ENCODE peak calls at places on chromosomes 13 and 19, in eight cellular contexts. H is CD4-positive, alpha-beta T cell; O is transverse colon; V is RWPE1; D is sigmoid colon; P is cardiac muscle cell; T is ovary; N is heart right ventricle. Y is an unnamed sample.

GRCh38 chr13:45750566-45750965 is 48.4 kb downstream of the CBY2 start:
- DNase-seq in H (no peak), O (no peak), V (no peak), D (no peak), P (no peak), T (no peak), N (no peak), Y (no peak)

GRCh38 chr19:47280183-47280797 is 5.6 kb downstream of the INAFM1 start:
- DNase-seq in H (peak), O (peak), V (no peak), D (no peak), P (no peak), T (no peak), N (no peak), Y (no peak)

GRCh38 chr13:51614350-51614786 is 30.1 kb downstream of the WDFY2 start:
- DNase-seq in H (peak), O (peak), V (no peak), D (no peak), P (no peak), T (no peak), N (peak), Y (no peak)

GRCh38 chr13:112764028-112764427 is 74.2 kb downstream of the ATP11A start:
- DNase-seq in H (no peak), O (no peak), V (no peak), D (no peak), P (no peak), T (no peak), N (no peak), Y (no peak)

GRCh38 chr19:34241513-34242337 is 12.6 kb upstream of the GARRE1 start:
- DNase-seq in H (no peak), O (peak), V (no peak), D (no peak), P (peak), T (no peak), N (no peak), Y (no peak)

GRCh38 chr13:27808866-27809546 is 16.7 kb downstream of the GSX1 start:
- DNase-seq in H (no peak), O (no peak), V (peak), D (peak), P (no peak), T (no peak), N (no peak), Y (no peak)

GRCh38 chr13:23541221-23541620 is 29.0 kb upstream of the TNFRSF19 start:
- DNase-seq in H (no peak), O (no peak), V (no peak), D (no peak), P (no peak), T (no peak), N (no peak), Y (no peak)

GRCh38 chr13:111637365-111637764 is 316.9 kb downstream of the TEX29 start:
- DNase-seq in H (no peak), O (no peak), V (no peak), D (no peak), P (no peak), T (no peak), N (no peak), Y (no peak)

GRCh38 chr19:46755853-46756543 is 9.7 kb upstream of the STRN4 start:
- DNase-seq in H (no peak), O (no peak), V (no peak), D (peak), P (no peak), T (no peak), N (no peak), Y (no peak)

GRCh38 chr13:44300895-44301638 is 72.6 kb upstream of the SERP2 start:
- DNase-seq in H (no peak), O (no peak), V (peak), D (peak), P (peak), T (peak), N (peak), Y (no peak)

GRCh38 chr13:29573190-29573589 is 22.3 kb downstream of the SLC7A1 start:
- DNase-seq in H (no peak), O (peak), V (no peak), D (peak), P (no peak), T (no peak), N (no peak), Y (no peak)

GRCh38 chr13:110689041-110689440 is 16.9 kb downstream of the CARS2 start:
- DNase-seq in H (no peak), O (no peak), V (no peak), D (no peak), P (no peak), T (no peak), N (no peak), Y (no peak)

GRCh38 chr13:27967736-27968315 is 1.3 kb downstream of the CDX2 start:
- DNase-seq in H (no peak), O (no peak), V (no peak), D (no peak), P (no peak), T (no peak), N (no peak), Y (no peak)

GRCh38 chr13:23506071-23506820 is 64.0 kb upstream of the TNFRSF19 start:
- DNase-seq in H (no peak), O (no peak), V (no peak), D (no peak), P (peak), T (no peak), N (no peak), Y (no peak)

GRCh38 chr19:18520848-18521691 is 800 bp downstream of the ELL start:
- DNase-seq in H (no peak), O (peak), V (no peak), D (peak), P (peak), T (peak), N (peak), Y (no peak)

GRCh38 chr19:18392417-18392816 is 5.0 kb downstream of the LRRC25 start:
- DNase-seq in H (no peak), O (peak), V (no peak), D (peak), P (no peak), T (peak), N (no peak), Y (peak)

GRCh38 chr13:101144808-101145419 is 271.4 kb downstream of the NALCN start:
- DNase-seq in H (no peak), O (no peak), V (peak), D (no peak), P (peak), T (no peak), N (no peak), Y (no peak)

GRCh38 chr13:66704110-66704509 is 526.0 kb downstream of the PCDH9 start:
- DNase-seq in H (no peak), O (no peak), V (no peak), D (no peak), P (no peak), T (no peak), N (no peak), Y (no peak)
- H3K27ac ChIP-seq in H (no peak), O (no peak), V (no peak), D (no peak), P (no peak), T (no peak), N (no peak), Y (no peak)

DNA sequence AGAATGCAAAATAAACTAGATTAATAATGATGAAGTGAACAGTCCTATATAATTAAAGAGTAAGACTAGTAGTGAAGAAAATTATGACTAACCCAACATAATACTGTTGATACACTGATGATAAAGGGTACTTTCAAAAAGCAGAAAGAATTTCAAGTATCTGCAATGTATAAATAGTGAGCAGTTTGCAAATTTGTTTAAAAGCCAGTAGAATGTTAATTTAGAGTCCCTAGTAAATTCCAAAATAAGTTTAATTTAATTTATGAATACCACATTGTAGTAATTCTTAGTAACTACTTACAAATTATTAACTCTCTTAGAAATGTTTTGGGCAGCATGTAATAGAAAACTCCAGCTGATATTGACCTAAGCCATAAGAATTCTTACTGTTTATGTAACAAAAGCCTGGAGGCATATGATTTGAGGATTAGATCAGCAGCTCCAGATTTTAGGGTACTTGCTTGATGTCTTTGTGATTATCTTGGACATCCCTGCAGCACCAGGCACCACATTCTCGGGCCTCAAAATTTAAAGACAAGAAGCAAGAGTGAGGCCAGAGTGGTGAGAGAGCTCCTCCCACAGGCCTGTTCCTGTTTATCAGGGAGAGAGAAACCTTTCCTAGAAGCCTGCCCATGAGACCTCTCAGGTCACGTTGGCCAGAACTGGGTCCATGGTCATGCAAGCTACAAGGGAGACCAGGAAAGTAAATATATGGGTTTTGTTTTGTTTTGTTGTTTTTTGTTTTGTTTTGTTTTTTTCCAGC is 67.6 kb upstream of the TDRD3 start:
- DNase-seq in H (no peak), O (peak), V (peak), D (no peak), P (peak), T (no peak), N (no peak), Y (no peak)
- TF ChIP-seq CTCF in H (no peak), O (peak), V (peak), D (no peak), P (peak), T (no peak), N (peak), Y (no peak)

GRCh38 chr19:6417713-6418561 is 6.7 kb downstream of the KHSRP start:
- DNase-seq in H (no peak), O (no peak), V (no peak), D (peak), P (no peak), T (no peak), N (no peak), Y (no peak)
- H3K27ac ChIP-seq in H (no peak), O (no peak), V (peak), D (no peak), P (no peak), T (no peak), N (no peak), Y (no peak)

DNA sequence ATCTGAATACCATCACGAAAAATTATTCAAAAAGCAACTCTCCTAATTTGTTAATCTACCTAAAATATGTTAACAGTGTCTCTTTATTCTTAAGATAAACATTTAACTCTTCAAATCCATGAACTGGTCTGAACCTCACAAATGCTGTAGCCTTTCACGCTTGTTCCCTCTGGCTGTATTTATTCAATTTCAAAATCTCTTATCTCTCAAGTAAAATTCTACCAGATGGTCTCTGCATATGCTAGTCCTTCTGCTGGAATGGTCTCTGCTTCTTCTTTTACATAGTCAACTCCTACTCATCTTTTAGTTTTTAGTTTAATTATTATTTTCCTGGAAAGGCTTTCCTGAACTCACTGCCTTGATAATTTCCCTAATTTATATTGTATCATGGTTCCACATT is 232.9 kb upstream of the PCDH20 start:
- DNase-seq in H (no peak), O (no peak), V (no peak), D (no peak), P (no peak), T (no peak), N (no peak), Y (no peak)
- TF ChIP-seq CTCF in H (no peak), O (no peak), V (no peak), D (no peak), P (no peak), T (no peak), N (no peak), Y (no peak)

DNA sequence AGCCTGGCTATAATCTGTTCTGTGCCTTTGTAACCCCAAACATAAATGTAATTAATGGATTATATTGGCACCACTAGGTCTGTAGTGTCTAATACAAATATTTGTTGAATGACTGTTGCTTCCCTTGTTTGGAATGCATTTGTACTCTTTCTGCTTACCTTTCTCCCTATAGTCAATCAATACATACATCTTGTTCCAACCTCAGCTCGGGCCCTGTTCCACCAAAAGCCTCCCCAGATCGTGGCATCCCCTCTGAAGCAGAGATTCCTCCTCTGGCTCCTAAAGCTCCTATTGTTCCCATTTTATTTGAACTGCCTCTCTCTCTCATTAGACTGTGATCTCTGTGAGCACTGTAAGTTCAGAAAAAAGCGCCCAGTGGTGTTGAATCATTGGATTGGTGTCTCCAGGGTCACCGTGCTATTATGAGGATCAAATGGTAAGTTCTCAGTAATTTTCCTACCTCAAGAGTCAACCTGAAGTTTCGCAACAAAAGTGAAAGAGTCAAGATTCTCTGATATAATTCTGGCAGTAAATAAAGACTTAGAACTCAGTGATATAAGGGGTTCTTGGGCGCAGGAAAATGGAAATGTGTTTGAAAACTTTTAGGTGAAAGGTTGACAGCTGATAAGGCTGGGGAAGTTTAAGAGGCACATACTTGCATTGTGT is 151.5 kb downstream of the KLF5 start:
- DNase-seq in H (no peak), O (no peak), V (no peak), D (no peak), P (no peak), T (no peak), N (no peak), Y (no peak)
- H3K27ac ChIP-seq in H (no peak), O (no peak), V (no peak), D (no peak), P (no peak), T (no peak), N (no peak), Y (no peak)

DNA sequence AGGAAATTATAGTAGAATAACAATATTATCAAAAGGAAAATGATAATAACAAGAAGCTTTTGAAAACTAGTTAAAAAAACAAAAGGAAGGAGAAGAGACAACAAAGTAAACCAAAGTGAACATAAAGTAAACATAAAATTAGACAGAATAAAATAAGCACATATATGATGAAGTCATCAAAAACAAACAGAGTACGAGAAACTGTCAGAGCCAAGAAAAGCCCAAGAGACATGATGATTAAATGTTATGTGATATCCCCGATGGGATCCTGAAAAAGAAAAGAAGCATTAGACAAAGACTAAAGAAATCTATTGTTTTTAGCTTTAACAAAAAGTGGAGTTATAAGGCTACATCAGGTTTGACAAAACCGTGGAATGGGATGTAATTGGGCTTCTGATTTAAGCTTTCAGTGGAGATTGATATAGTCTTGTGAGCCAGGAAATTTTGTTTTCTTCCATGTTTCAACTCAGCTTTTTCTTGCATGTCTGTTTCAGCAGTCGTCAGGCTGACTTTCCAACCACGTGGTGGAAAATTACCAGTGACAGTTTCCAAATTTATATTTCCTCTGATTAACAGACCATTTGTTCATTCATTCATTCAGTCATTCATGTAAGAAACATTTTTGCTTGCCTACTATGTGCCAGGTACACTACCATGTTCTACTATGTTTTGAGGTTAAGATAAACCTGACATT is 64.9 kb downstream of the KL start:
- DNase-seq in H (no peak), O (no peak), V (no peak), D (no peak), P (no peak), T (no peak), N (no peak), Y (no peak)
- TF ChIP-seq CTCF in H (no peak), O (no peak), V (no peak), D (no peak), P (no peak), T (no peak), N (no peak), Y (no peak)

DNA sequence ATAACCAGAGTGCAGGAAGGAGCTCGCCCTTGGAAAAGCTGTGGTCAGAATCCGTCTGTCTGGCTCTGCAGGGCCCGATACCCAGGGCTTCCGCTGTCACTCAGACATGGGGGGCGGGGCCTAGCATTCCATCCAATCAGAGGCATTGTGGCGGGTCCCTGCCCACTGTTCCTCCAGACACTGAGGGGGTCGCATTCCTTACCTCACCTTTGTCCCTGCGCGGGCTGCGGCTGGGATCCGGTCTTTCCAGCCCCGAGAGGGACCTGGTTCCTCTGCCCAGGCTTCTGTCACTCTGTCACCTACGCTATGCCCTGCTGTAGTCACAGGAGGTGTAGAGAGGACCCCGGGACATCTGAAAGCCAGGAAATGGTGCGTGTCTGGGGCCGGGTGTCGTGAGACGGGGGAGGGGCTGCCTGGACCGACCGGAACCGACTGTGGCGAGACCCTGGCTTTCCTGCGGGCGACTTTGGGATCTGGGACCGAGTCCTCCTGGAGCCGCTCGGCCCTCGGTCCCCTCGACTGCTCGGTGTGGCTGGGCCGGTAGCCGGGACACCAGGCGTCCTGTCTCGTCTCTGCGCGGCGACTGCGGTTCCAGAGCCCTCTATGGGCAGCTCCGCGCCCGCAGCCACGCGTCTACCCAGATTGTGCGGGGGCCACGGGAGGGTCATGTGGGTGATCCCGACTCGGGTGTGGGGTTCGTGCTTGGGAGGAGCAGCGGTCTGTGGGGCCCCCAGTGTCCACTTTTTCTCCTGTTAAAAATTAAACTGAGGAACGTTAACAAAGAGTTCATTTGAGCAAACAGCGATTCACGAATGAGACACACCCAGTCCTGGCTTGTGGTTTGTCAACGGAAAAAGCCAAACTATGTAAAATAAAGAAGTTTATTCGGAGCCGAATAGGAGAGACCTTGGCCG is at the start of gene ZNF69:
- DNase-seq in H (peak), O (peak), V (no peak), D (peak), P (peak), T (peak), N (peak), Y (peak)
- H3K27ac ChIP-seq in H (peak), O (peak), V (peak), D (peak), P (peak), T (peak), N (peak), Y (peak)

GRCh38 chr13:104592545-104593250 is 1526.5 kb upstream of the SLC10A2 start:
- DNase-seq in H (no peak), O (no peak), V (no peak), D (no peak), P (no peak), T (no peak), N (no peak), Y (no peak)
- TF ChIP-seq CTCF in H (no peak), O (no peak), V (no peak), D (no peak), P (no peak), T (no peak), N (no peak), Y (no peak)

Y was measured in right atrium auricular region.